ENCODE peak calls at places on chromosomes 5 and 9, in four cellular contexts. H is tibial artery, C is aorta, J is cardiac muscle cell. Q is an unnamed sample. For H3K4me1, the result is how much of the 10 kb centered on the place peaks cover.

GRCh38 chr9:35906923-35907699 is 1.1 kb downstream of the HRCT1 start:
- DNase-seq in C (peak), J (peak), H (peak), Q (no peak)

GRCh38 chr9:115604831-115605483 is 487.0 kb upstream of the TNC start:
- DNase-seq in C (peak), J (peak), H (no peak), Q (no peak)

GRCh38 chr9:138105561-138106505 is 228.3 kb downstream of the CACNA1B start:
- DNase-seq in H (no peak), J (no peak), C (no peak), Q (no peak)

GRCh38 chr5:139126711-139127111 is 71.5 kb downstream of the SIL1 start:
- DNase-seq in C (no peak), H (no peak), J (no peak), Q (no peak)

GRCh38 chr9:18260527-18260926 is 213.4 kb upstream of the ADAMTSL1 start:
- DNase-seq in J (peak), C (no peak), H (no peak), Q (no peak)

GRCh38 chr5:5140051-5141010 is at the start of gene ADAMTS16:
- DNase-seq in H (no peak), J (no peak), C (no peak), Q (no peak)

GRCh38 chr5:852431-853401 is 1.9 kb upstream of the ZDHHC11 start:
- DNase-seq in H (peak), C (peak), J (no peak), Q (no peak)

GRCh38 chr5:149324639-149325038 is 20.7 kb upstream of the GRPEL2 start:
- DNase-seq in C (no peak), H (no peak), J (peak), Q (no peak)

GRCh38 chr9:136049451-136050265 is 45.4 kb downstream of the NACC2 start:
- DNase-seq in C (peak), H (no peak), J (no peak), Q (no peak)

GRCh38 chr9:16884952-16885513 is 14.6 kb upstream of the BNC2 start:
- DNase-seq in C (peak), J (peak), H (peak), Q (no peak)

GRCh38 chr9:99560561-99560960 is 261.1 kb upstream of the NR4A3 start:
- DNase-seq in H (no peak), C (no peak), J (no peak), Q (no peak)

GRCh38 chr9:92608221-92609141 is 61.5 kb downstream of the IPPK start:
- DNase-seq in J (peak), H (no peak), C (peak), Q (no peak)

GRCh38 chr5:176823869-176824412 is 13.6 kb downstream of the UNC5A start:
- DNase-seq in J (no peak), C (no peak), H (no peak), Q (no peak)

GRCh38 chr9:34508463-34508862 is 14.3 kb downstream of the ENHO start:
- DNase-seq in H (no peak), J (no peak), C (no peak), Q (no peak)

GRCh38 chr5:171175746-171176145 is 133.3 kb upstream of the TLX3 start:
- DNase-seq in C (no peak), J (no peak), H (no peak), Q (no peak)

GRCh38 chr9:115944166-115944948 is 209.2 kb upstream of the PAPPA start:
- DNase-seq in C (peak), H (peak), J (peak), Q (no peak)

GRCh38 chr5:135608761-135609443 is 30.1 kb upstream of the CXCL14 start:
- DNase-seq in C (no peak), J (no peak), H (no peak), Q (no peak)

GRCh38 chr9:126126807-126127206 is 199.8 kb upstream of the MVB12B start:
- DNase-seq in H (no peak), J (no peak), C (no peak), Q (no peak)

GRCh38 chr9:106915851-106916250 is 52.9 kb downstream of the ZNF462 start:
- DNase-seq in C (no peak), H (no peak), J (no peak), Q (no peak)

GRCh38 chr9:114288233-114289051 is 34.5 kb upstream of the ORM1 start:
- DNase-seq in H (peak), J (peak), C (peak), Q (no peak)

GRCh38 chr5:54309751-54310432 is 481 bp downstream of the ARL15 start:
- DNase-seq in J (peak), C (peak), H (no peak), Q (peak)

GRCh38 chr9:16809912-16810610 is 60.4 kb downstream of the BNC2 start:
- DNase-seq in C (no peak), J (no peak), H (no peak), Q (no peak)

GRCh38 chr5:56681346-56681745 is 134.0 kb upstream of the MAP3K1 start:
- DNase-seq in J (peak), H (no peak), C (no peak), Q (peak)

DNA sequence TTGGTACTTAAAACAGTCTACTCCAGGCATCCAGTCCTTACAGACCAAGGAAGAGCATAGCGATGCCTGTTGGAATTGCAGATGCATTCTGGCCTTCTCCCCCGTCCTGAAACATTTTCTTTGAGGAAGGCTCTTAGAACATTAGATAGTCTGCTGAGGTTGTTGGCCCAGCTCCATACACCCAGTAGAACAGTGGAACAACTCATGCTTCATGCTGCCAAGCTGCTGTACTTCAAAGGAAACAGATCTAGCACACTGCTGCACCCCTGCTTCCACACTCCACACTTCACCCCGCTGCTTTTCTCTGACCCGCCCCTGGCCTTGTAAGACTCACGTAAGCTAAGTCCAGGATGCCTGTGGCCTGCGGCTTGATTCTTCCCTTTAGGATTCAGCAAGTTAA is 33.4 kb upstream of the NCS1 start:
- DNase-seq in C (peak), H (peak), J (peak), Q (peak)
- H3K27ac ChIP-seq in C (no peak), H (peak), J (peak), Q (no peak)

DNA sequence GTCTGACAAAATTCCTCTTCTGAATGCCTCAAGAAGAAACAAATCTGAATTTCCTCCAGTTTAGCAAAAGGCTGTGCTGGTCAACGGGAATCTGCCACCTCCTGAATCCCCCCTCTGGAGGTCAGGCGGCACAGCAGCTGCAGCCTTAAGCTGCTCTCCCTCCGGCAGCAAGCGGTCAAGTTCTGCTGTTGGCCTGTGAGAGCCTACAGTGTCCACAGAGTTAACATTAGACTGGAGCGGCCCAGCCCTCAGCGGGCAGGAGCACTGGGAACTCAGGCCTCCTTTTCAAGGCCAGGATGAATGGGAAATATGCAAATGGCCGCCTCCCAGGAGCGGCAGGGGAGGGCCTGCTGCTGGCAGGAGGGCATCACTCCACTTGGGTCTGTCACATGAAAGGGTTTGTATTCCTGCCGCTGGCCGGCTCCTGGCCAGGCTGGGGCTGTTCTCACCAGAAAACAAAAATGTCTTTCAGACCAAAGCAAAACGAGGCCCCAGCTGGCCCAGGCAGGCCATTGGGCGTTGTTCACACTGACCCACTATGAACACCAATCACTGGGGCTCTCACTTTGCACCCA is 8.2 kb downstream of the ACSL6 start:
- DNase-seq in J (peak), H (no peak), C (peak), Q (no peak)
- H3K4me1 ChIP-seq in J (under half), H (under half), C (under half), Q (under half)

GRCh38 chr9:79357185-79357584 is 214.6 kb upstream of the TLE4 start:
- DNase-seq in C (no peak), J (no peak), H (no peak), Q (no peak)

GRCh38 chr9:79357620-79358019 is 214.1 kb upstream of the TLE4 start:
- DNase-seq in J (no peak), H (peak), C (peak), Q (no peak)

GRCh38 chr9:79360387-79361347 is 211.1 kb upstream of the TLE4 start:
- DNase-seq in C (no peak), H (no peak), J (peak), Q (no peak)

DNA sequence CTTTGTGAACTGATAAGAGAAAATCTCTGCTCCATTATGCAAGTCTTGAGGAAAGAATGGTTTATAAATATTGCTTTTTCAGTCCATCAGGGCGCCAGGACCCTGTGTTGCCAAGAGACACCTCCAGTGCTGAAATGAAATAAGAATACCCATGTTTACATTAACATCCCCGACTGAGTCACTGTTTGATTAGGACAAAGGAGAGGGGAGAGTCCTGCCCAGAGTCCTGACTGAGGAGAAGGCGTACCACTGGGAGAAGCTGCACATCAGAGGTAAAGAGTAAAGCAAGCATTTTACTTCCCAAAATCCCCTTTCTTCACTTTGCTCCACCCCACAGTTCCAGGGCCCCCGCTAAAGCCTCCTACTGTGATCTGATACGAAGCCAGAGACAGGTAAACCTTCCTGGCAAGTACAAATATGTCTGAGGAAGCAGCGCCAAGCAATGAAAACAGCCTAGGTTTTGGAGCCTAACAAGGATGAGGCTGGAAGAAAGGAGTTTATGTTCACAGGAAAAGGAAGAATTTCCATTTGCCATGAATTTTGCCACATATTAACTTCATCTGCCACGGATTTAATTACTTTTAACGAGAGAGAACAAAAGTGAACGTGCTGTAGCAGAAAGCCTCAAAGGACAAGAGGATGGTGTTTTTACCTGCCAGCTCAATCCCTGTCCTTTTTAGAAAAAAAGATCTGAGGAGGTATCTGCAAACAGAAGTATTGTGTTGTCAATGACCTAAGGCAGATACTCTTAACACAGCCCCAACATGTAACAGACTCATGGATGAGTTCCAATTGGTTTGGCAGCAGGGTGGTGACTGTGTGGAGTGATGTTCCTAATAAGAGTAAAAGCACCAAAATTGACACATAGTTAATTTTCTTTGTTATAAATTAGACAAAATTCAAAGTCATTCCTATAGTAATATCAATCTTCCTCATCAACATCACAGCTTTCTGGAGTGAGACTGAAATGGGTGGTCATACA is 209.4 kb upstream of the TLE4 start:
- DNase-seq in H (no peak), C (no peak), J (no peak), Q (no peak)
- H3K4me3 ChIP-seq in H (no peak), C (no peak), J (no peak), Q (no peak)

GRCh38 chr9:81826541-81826906 is 101.7 kb upstream of the SPATA31D4 start:
- DNase-seq in C (no peak), J (peak), H (peak), Q (no peak)

GRCh38 chr9:81823672-81824554 is 104.3 kb upstream of the SPATA31D4 start:
- DNase-seq in H (no peak), C (no peak), J (no peak), Q (no peak)

GRCh38 chr9:81822967-81823366 is 105.3 kb upstream of the SPATA31D4 start:
- DNase-seq in C (no peak), H (no peak), J (no peak), Q (no peak)

GRCh38 chr9:81825831-81826540 is 102.2 kb upstream of the SPATA31D4 start:
- DNase-seq in H (no peak), J (no peak), C (no peak), Q (no peak)

GRCh38 chr9:81824802-81825770 is 103.1 kb upstream of the SPATA31D4 start:
- DNase-seq in J (no peak), H (no peak), C (no peak), Q (no peak)
- H3K27ac ChIP-seq in J (no peak), H (no peak), C (no peak), Q (no peak)

GRCh38 chr5:30659417-30659816 is 534.1 kb upstream of the CDH6 start:
- DNase-seq in H (no peak), J (no peak), C (no peak), Q (no peak)
- H3K4me1 ChIP-seq in H (under half), J (under half), C (under half), Q (under half)

Q was measured in CD4-positive, CD25-positive, alpha-beta regulatory T cell.